ENCODE peak calls at places on chromosomes 6 and 20, in five cellular contexts. Q is BJ, M is OCI-LY7, L is tibial artery, U is HCT116. I is an unnamed sample.

GRCh38 chr6:169785566-169785965 is 34.1 kb downstream of the ERMARD start:
- DNase-seq in U (no peak), Q (no peak), M (no peak), L (peak), I (no peak)

GRCh38 chr20:33604991-33605370 is 57.1 kb upstream of the C20orf144 start:
- DNase-seq in U (no peak), Q (no peak), L (no peak), M (no peak), I (no peak)

GRCh38 chr6:144064402-144064830 is 31.0 kb downstream of the SF3B5 start:
- DNase-seq in L (peak), M (peak), Q (no peak), U (no peak), I (no peak)

GRCh38 chr6:168908166-168908565 is 345.5 kb downstream of the THBS2 start:
- DNase-seq in U (no peak), Q (no peak), L (no peak), M (no peak), I (no peak)

GRCh38 chr6:135144678-135145508 is 36.2 kb upstream of the MYB start:
- DNase-seq in M (peak), L (no peak), Q (no peak), U (peak), I (no peak)

GRCh38 chr6:22003219-22003779 is 293.5 kb downstream of the PRL start:
- DNase-seq in U (no peak), L (no peak), Q (peak), M (no peak), I (no peak)

GRCh38 chr20:63635431-63636141 is 8.7 kb upstream of the GMEB2 start:
- DNase-seq in U (no peak), Q (no peak), L (no peak), M (peak), I (no peak)

GRCh38 chr20:33554914-33555420 is 65.1 kb downstream of the CBFA2T2 start:
- DNase-seq in L (no peak), Q (peak), U (peak), M (peak), I (peak)

GRCh38 chr6:55953384-55953783 is 78.0 kb upstream of the BMP5 start:
- DNase-seq in M (no peak), U (peak), L (no peak), Q (peak), I (no peak)

GRCh38 chr6:123039431-123039830 is 43.4 kb downstream of the CLVS2 start:
- DNase-seq in M (no peak), U (no peak), L (no peak), Q (no peak), I (no peak)

GRCh38 chr6:12033770-12034169 is 21.7 kb downstream of the HIVEP1 start:
- DNase-seq in L (no peak), Q (no peak), U (no peak), M (no peak), I (no peak)

GRCh38 chr6:87066449-87067288 is 28.2 kb downstream of the CGA start:
- DNase-seq in U (peak), M (peak), L (no peak), Q (peak), I (peak)

GRCh38 chr6:83741089-83741488 is 32.2 kb upstream of the SNAP91 start:
- DNase-seq in Q (no peak), U (no peak), L (no peak), M (no peak), I (no peak)

GRCh38 chr6:3535716-3536435 is 79.0 kb upstream of the SLC22A23 start:
- DNase-seq in U (no peak), L (no peak), Q (no peak), M (no peak), I (no peak)

GRCh38 chr6:156391977-156392376 is 385.2 kb upstream of the ARID1B start:
- DNase-seq in L (no peak), Q (no peak), U (no peak), M (peak), I (no peak)

GRCh38 chr20:25486377-25486776 is 78.9 kb downstream of the GINS1 start:
- DNase-seq in Q (no peak), U (no peak), M (no peak), L (no peak), I (peak)
- TF ChIP-seq CTCF in Q (no peak), U (no peak), M (no peak), L (no peak), I (no peak)

DNA sequence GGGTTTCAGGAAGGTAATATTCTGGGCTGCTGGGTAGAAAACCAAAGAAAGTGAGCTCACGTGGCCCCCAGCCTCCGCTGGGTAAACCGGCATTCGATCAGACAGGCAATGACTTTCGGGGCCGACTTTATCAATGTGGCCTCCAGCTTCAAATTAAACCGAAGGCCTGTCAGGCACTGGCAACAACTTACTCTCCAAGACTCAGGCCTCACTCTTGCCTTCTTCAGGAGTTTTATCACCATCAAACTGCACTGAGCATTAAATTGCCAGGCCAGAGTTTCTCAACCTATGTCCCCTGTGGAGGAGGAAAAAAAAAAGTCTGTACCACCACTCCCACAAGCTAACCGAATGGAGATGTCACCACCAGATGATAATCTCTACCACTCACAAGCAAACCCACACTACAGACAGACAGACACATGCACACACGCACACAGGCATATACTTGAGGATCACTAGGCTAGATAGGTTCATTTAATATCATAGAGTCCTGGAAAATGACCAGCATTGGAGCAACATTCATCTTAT is 1.1 kb upstream of the MBOAT1 start:
- DNase-seq in M (no peak), L (no peak), U (no peak), Q (no peak), I (no peak)
- H3K4me3 ChIP-seq in M (no peak), L (peak), U (peak), Q (peak), I (peak)

DNA sequence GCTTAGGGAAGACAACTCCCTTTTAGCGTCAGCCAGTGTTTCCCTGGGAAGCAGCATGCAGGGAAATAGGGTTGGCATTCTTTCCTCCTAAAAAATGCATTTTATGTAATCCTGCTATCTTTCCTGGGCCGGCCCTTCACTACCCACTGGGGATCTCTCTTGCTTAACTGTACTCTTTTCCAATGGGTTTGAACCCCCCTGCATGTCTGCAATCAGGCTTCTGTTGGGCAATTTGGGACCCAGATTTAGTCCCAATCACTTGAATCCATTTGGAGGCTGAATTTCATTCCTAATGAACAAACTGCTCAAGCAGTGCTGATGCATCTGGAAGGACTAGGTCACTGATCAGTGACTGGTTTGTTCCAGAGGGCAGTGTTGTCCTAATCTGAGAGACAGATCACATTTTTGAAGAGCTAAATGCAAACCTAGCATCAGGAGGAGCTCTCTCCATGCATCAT is 151.9 kb downstream of the TSHZ2 start:
- DNase-seq in Q (no peak), U (no peak), M (no peak), L (peak), I (no peak)
- TF ChIP-seq CTCF in Q (no peak), U (no peak), M (no peak), L (no peak), I (no peak)

DNA sequence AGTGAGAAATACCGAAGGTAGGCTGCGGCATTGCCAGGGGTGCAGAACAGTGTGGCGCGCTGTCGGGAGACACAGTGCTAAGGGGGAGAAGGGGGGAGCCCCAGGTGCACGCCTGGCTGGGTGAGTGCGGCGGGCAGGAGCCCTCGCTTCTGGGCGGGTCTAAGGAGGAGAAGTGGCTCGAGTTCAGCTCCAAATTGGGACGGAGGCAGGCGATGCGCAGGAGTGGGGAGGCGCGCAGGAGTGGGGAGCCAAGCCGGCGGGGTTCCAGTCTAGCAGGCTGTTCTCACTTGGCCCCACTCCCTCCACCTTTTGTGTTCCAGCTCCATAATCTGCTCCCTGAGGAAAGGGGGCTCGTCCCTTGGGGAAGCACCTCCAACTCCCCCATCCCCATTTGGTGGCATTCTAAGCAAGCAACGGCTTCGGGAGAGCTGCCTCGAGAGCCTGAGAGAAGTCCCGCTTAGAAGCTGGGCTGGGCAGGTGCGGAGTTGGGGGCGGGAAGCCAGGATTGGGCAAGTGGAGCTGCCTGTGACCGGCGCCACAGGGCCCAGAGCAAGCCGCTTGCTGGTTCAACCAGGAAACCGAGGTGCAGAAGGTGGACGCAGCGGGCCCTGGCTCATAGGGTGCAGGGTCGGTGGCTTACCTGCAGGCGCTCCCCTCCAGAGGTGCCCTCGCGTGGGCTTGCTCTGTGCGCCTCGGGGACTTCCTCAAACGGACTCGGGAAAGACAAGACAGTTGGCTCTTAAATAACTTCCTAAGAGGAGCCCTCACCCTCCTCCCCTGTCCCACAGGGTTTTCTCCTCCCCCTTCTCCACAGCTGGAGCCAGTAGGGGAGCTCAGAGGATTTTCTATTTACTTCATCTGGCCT is at the start of gene F13A1:
- DNase-seq in Q (no peak), M (peak), L (no peak), U (no peak), I (no peak)
- H3K4me3 ChIP-seq in Q (no peak), M (no peak), L (peak), U (no peak), I (no peak)

GRCh38 chr20:9172908-9173307 is 104.0 kb downstream of the PLCB4 start:
- DNase-seq in L (no peak), M (no peak), U (no peak), Q (no peak), I (no peak)
- TF ChIP-seq CTCF in L (no peak), M (no peak), U (peak), Q (peak), I (peak)

DNA sequence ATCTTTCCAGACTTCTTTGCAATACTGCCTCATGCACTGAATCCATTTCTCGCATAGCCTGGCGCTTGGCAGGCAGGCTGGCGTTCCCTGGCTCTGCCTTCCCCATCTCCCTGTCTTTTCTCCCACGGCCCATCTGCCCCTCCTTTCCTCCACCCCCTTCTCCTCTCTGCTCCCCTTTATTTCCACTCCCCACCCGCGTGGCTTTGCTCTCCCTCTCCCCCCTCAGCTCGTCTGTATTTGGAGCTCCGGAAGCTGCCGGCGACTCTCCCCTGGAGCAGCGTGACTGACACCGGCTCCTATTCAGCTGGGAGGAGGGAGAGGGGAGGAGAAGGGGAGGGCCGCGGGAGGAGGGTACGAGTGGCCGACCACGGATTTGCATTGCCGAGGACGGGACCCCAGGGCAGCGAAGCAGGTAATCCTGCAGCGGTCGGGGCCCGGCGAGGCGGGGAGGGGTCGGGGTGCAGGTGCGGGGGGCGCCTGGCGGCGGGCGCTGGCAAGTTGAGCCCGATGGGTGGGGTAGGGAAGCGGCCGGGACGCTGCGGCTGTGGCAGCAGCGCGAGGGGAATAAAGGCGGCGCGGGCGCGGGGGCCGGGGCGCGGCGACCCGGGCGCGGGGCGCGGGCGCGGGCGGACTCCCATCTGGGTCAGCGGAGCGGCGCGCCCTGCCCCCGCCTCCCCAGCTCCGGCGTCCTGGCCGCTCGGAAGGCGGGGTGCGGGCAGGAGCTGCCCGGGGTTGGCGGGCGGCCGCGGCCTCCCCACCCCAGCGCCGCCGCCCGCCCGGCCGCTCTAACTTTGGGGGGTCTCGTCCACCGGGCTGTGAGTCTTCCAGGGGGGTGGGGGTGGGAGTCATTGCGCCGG is at the start of gene CAP2:
- DNase-seq in U (no peak), M (no peak), Q (peak), L (peak), I (no peak)
- H3K4me3 ChIP-seq in U (peak), M (no peak), Q (peak), L (peak), I (peak)

GRCh38 chr6:121944361-121944760 is 455.1 kb upstream of the HSF2 start:
- DNase-seq in Q (no peak), L (no peak), U (no peak), M (no peak), I (no peak)
- TF ChIP-seq CTCF in Q (no peak), L (no peak), U (no peak), M (no peak), I (no peak)

GRCh38 chr20:40583195-40583594 is 105.8 kb downstream of the MAFB start:
- DNase-seq in Q (no peak), L (peak), U (no peak), M (no peak), I (no peak)
- H3K4me3 ChIP-seq in Q (no peak), L (no peak), U (no peak), M (no peak), I (no peak)

I was measured in HFF-Myc.